ENCODE peak calls at places on chromosomes 3 and 15, in ten cellular contexts. M is tibial nerve; R is T1000; N is IMR-90; V is NAMALWA; G is T-helper 1 cell; C is skeletal muscle cell; K is T-cell; H is sigmoid colon; B is stimulated activated CD4-positive, alpha-beta T cell treated with anti-CD3 and anti-CD28 coated beads, Interleukin-12 subunit alpha, Interleukin-12 subunit beta, amount 100 ng/mL, for 48 hours. A is an unnamed sample.

GRCh38 chr3:27591321-27591711 is 107.1 kb upstream of the SLC4A7 start:
- DNase-seq in M (no peak), G (peak), C (no peak), B (no peak), H (no peak), N (peak), V (no peak), K (no peak), R (no peak), A (no peak)

GRCh38 chr3:59908700-59909099 is 858.9 kb upstream of the CFAP20DC start:
- DNase-seq in C (no peak), M (no peak), G (no peak), N (no peak), B (no peak), V (no peak), H (no peak), K (no peak), R (no peak), A (no peak)

GRCh38 chr15:93997071-93997658 is 234.2 kb upstream of the MCTP2 start:
- DNase-seq in H (no peak), C (no peak), G (no peak), R (peak), K (no peak), V (peak), M (no peak), N (peak), B (no peak), A (no peak)

GRCh38 chr15:58258501-58259274 is 120.5 kb downstream of the AQP9 start:
- DNase-seq in B (no peak), M (no peak), K (no peak), V (no peak), N (no peak), C (no peak), H (no peak), R (no peak), G (no peak), A (no peak)

GRCh38 chr3:105883798-105884377 is 15.1 kb upstream of the CBLB start:
- DNase-seq in B (no peak), V (no peak), N (no peak), C (no peak), R (no peak), H (no peak), G (no peak), M (no peak), K (no peak), A (no peak)

GRCh38 chr15:65336767-65337435 is 32.4 kb downstream of the RNU5B-1 start:
- DNase-seq in H (no peak), G (no peak), V (peak), R (no peak), N (no peak), C (no peak), B (no peak), M (no peak), K (no peak), A (no peak)

GRCh38 chr15:40323953-40324937 is 753 bp downstream of the INAFM2 start:
- DNase-seq in B (no peak), H (no peak), R (no peak), C (no peak), V (no peak), M (no peak), N (no peak), G (no peak), K (no peak), A (peak)

GRCh38 chr3:104763007-104763406 is 603.7 kb upstream of the ALCAM start:
- DNase-seq in H (no peak), M (no peak), C (no peak), B (no peak), G (no peak), R (no peak), K (no peak), V (no peak), N (peak), A (no peak)

GRCh38 chr3:157026091-157026490 is 133.9 kb downstream of the CCNL1 start:
- DNase-seq in C (no peak), M (no peak), H (no peak), G (no peak), R (no peak), K (no peak), V (no peak), B (no peak), N (no peak), A (no peak)

GRCh38 chr3:29092348-29092747 is 188.5 kb upstream of the RBMS3 start:
- DNase-seq in N (no peak), H (no peak), K (no peak), C (no peak), V (no peak), M (no peak), G (no peak), R (no peak), B (no peak), A (no peak)

GRCh38 chr3:114093596-114093995 is 37.1 kb downstream of the QTRT2 start:
- DNase-seq in N (peak), C (peak), G (no peak), V (no peak), K (no peak), M (peak), R (no peak), H (peak), B (no peak), A (no peak)